ENCODE peak calls at places on chromosome 14, in seven cellular contexts. One of them, this sample, is unnamed.
A peak's percentile ranks its signal among the peaks of the same experiment; 100 is the strongest.

GRCh38 chr14:57747036-57747435 is 118.9 kb downstream of the SLC35F4 start:
- DNase-seq in right lobe of liver: no peak
- DNase-seq in sigmoid colon: no peak
- DNase-seq in heart left ventricle: no peak
- DNase-seq in stomach: peak; percentile 76
- DNase-seq in K562: no peak
- DNase-seq in suprapubic skin: no peak
- DNase-seq in this sample: peak; percentile 81

GRCh38 chr14:56342419-56342901 is 224.2 kb downstream of the PELI2 start:
- DNase-seq in right lobe of liver: no peak
- DNase-seq in sigmoid colon: no peak
- DNase-seq in heart left ventricle: no peak
- DNase-seq in stomach: no peak
- DNase-seq in K562: peak; percentile 9
- DNase-seq in suprapubic skin: no peak
- DNase-seq in this sample: no peak

GRCh38 chr14:51028851-51029754 is 65.8 kb downstream of the TRIM9 start:
- DNase-seq in right lobe of liver: peak; percentile 66
- DNase-seq in sigmoid colon: no peak
- DNase-seq in heart left ventricle: no peak
- DNase-seq in stomach: no peak
- DNase-seq in K562: no peak
- DNase-seq in suprapubic skin: no peak
- DNase-seq in this sample: no peak

GRCh38 chr14:93113678-93114067 is 2.1 kb downstream of the ITPK1 start:
- DNase-seq in right lobe of liver: no peak
- DNase-seq in sigmoid colon: no peak
- DNase-seq in heart left ventricle: no peak
- DNase-seq in stomach: no peak
- DNase-seq in K562: no peak
- DNase-seq in suprapubic skin: no peak
- DNase-seq in this sample: no peak

GRCh38 chr14:104374718-104375080 is 204.9 kb upstream of the C14orf180 start:
- DNase-seq in right lobe of liver: peak; percentile 38
- DNase-seq in sigmoid colon: no peak
- DNase-seq in heart left ventricle: no peak
- DNase-seq in stomach: no peak
- DNase-seq in K562: no peak
- DNase-seq in suprapubic skin: no peak
- DNase-seq in this sample: no peak

GRCh38 chr14:81434230-81434629 is 34.1 kb upstream of the STON2 start:
- DNase-seq in right lobe of liver: no peak
- DNase-seq in sigmoid colon: no peak
- DNase-seq in heart left ventricle: no peak
- DNase-seq in stomach: no peak
- DNase-seq in K562: peak; percentile 53
- DNase-seq in suprapubic skin: no peak
- DNase-seq in this sample: no peak

GRCh38 chr14:96117997-96118790 is 79.0 kb downstream of the C14orf132 start:
- DNase-seq in right lobe of liver: no peak
- DNase-seq in sigmoid colon: no peak
- DNase-seq in heart left ventricle: no peak
- DNase-seq in stomach: no peak
- DNase-seq in K562: no peak
- DNase-seq in suprapubic skin: no peak
- DNase-seq in this sample: no peak

GRCh38 chr14:106845286-106846087 is 1319.1 kb downstream of the TMEM121 start:
- DNase-seq in right lobe of liver: peak; percentile 68
- DNase-seq in sigmoid colon: no peak
- DNase-seq in heart left ventricle: no peak
- DNase-seq in stomach: peak; percentile 87
- DNase-seq in K562: no peak
- DNase-seq in suprapubic skin: no peak
- DNase-seq in this sample: no peak

GRCh38 chr14:105867961-105868599 is 341.7 kb downstream of the TMEM121 start:
- DNase-seq in right lobe of liver: peak; percentile 27
- DNase-seq in sigmoid colon: peak; percentile 46
- DNase-seq in heart left ventricle: peak; percentile 14
- DNase-seq in stomach: peak; percentile 16
- DNase-seq in K562: no peak
- DNase-seq in suprapubic skin: no peak
- DNase-seq in this sample: peak; percentile 7

GRCh38 chr14:47948981-47949380 is 273.6 kb upstream of the MDGA2 start:
- DNase-seq in right lobe of liver: no peak
- DNase-seq in sigmoid colon: no peak
- DNase-seq in heart left ventricle: no peak
- DNase-seq in stomach: no peak
- DNase-seq in K562: no peak
- DNase-seq in suprapubic skin: no peak
- DNase-seq in this sample: no peak

DNA sequence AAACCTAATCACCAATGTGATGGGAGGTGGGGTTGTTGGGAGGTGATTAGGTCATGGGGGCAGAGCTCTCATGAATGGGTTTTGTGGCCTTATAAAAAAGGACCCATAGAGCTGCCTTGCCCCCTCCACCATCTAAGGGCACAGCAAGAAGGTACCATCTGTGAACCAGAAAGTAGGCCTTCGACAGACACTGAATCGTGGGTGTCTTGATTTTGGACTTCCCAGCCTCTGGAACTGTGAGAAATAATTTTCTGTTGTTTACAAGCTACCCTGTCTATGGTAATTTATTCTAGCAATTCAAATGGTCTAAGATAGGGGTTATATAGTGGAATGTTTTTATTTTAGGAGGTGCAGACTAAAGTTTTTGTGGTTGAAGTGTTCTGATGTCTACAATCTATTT is 7.9 kb upstream of the SLC10A1 start:
- DNase-seq in right lobe of liver: no peak
- DNase-seq in sigmoid colon: no peak
- DNase-seq in heart left ventricle: no peak
- DNase-seq in stomach: no peak
- DNase-seq in K562: no peak
- DNase-seq in suprapubic skin: no peak
- DNase-seq in this sample: no peak
- TF ChIP-seq POLR2A in right lobe of liver: no peak
- TF ChIP-seq POLR2A in sigmoid colon: no peak
- TF ChIP-seq POLR2A in heart left ventricle: no peak
- TF ChIP-seq POLR2A in stomach: no peak
- TF ChIP-seq POLR2A in K562: no peak
- TF ChIP-seq POLR2A in suprapubic skin: no peak
- TF ChIP-seq POLR2A in this sample: no peak

GRCh38 chr14:35337557-35338255 is 45.5 kb downstream of the PSMA6 start:
- DNase-seq in right lobe of liver: peak; percentile 67
- DNase-seq in sigmoid colon: no peak
- DNase-seq in heart left ventricle: no peak
- DNase-seq in stomach: no peak
- DNase-seq in K562: no peak
- DNase-seq in suprapubic skin: no peak
- DNase-seq in this sample: peak; percentile 78

GRCh38 chr14:35341454-35342159 is 49.4 kb downstream of the PSMA6 start:
- DNase-seq in right lobe of liver: peak; percentile 99
- DNase-seq in sigmoid colon: peak; percentile 99
- DNase-seq in heart left ventricle: peak; percentile 94
- DNase-seq in stomach: peak; percentile 99
- DNase-seq in K562: no peak
- DNase-seq in suprapubic skin: peak; percentile 98
- DNase-seq in this sample: peak; percentile 98

GRCh38 chr14:35340616-35341453 is 48.7 kb downstream of the PSMA6 start:
- DNase-seq in right lobe of liver: peak; percentile 60
- DNase-seq in sigmoid colon: peak; percentile 71
- DNase-seq in heart left ventricle: no peak
- DNase-seq in stomach: no peak
- DNase-seq in K562: no peak
- DNase-seq in suprapubic skin: no peak
- DNase-seq in this sample: no peak

GRCh38 chr14:35338731-35339405 is 46.7 kb downstream of the PSMA6 start:
- DNase-seq in right lobe of liver: no peak
- DNase-seq in sigmoid colon: peak; percentile 59
- DNase-seq in heart left ventricle: no peak
- DNase-seq in stomach: no peak
- DNase-seq in K562: no peak
- DNase-seq in suprapubic skin: no peak
- DNase-seq in this sample: no peak

DNA sequence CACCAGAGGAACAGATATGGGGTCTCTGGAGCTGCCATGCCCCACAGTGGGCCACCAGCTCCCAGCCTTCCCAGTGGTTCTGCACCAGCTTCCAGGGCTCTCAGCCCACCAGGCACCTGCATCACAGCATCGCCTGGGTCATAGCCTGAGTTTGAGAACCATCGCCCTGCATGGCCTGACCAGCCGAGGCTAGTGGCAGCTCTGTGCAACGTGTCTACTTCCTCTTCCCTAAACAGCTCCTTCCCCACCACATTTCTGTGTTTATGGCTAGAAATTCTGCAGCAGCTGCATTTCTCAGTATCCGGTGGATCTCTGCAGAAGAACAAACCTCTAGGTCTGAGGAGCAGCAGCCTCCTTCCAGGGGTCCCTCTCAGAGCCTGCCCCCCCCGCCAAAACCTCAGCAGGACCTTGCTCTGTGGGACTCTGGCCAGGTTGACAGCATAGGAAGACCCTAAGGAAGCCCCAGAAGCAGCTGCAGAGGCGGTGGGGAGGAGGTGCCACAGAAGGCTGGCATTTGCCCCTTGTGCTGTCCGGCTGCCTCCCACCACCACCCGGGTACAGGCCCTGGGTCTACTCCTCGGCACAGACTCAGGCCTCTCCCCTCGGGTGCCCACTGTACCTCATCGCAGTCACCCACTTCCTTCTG is 47.7 kb downstream of the PSMA6 start:
- DNase-seq in right lobe of liver: peak; percentile 68
- DNase-seq in sigmoid colon: peak; percentile 67
- DNase-seq in heart left ventricle: peak; percentile 40
- DNase-seq in stomach: no peak
- DNase-seq in K562: no peak
- DNase-seq in suprapubic skin: no peak
- DNase-seq in this sample: peak; percentile 64
- H3K36me3 ChIP-seq in right lobe of liver: no peaks in the 10 kb centered on the region
- H3K36me3 ChIP-seq in sigmoid colon: no peaks in the 10 kb centered on the region
- H3K36me3 ChIP-seq in heart left ventricle: no peaks in the 10 kb centered on the region
- H3K36me3 ChIP-seq in stomach: no peaks in the 10 kb centered on the region
- H3K36me3 ChIP-seq in K562: no peaks in the 10 kb centered on the region
- H3K36me3 ChIP-seq in suprapubic skin: no peaks in the 10 kb centered on the region
- H3K36me3 ChIP-seq in this sample: no peaks in the 10 kb centered on the region

GRCh38 chr14:75334191-75335051 is 55.8 kb downstream of the FOS start:
- DNase-seq in right lobe of liver: peak; percentile 67
- DNase-seq in sigmoid colon: peak; percentile 83
- DNase-seq in heart left ventricle: peak; percentile 54
- DNase-seq in stomach: peak; percentile 42
- DNase-seq in K562: no peak
- DNase-seq in suprapubic skin: peak; percentile 79
- DNase-seq in this sample: peak; percentile 63
- TF ChIP-seq POLR2A in right lobe of liver: peak; percentile 44
- TF ChIP-seq POLR2A in sigmoid colon: peak; percentile 15
- TF ChIP-seq POLR2A in heart left ventricle: no peak
- TF ChIP-seq POLR2A in stomach: no peak
- TF ChIP-seq POLR2A in K562: no peak
- TF ChIP-seq POLR2A in suprapubic skin: peak; percentile 28
- TF ChIP-seq POLR2A in this sample: no peak

GRCh38 chr14:23138173-23138535 is 19.1 kb upstream of the CEBPE start:
- DNase-seq in right lobe of liver: no peak
- DNase-seq in sigmoid colon: no peak
- DNase-seq in heart left ventricle: no peak
- DNase-seq in stomach: no peak
- DNase-seq in K562: no peak
- DNase-seq in suprapubic skin: no peak
- DNase-seq in this sample: no peak
- H3K36me3 ChIP-seq in right lobe of liver: no peaks in the 10 kb centered on the region
- H3K36me3 ChIP-seq in sigmoid colon: no peaks in the 10 kb centered on the region
- H3K36me3 ChIP-seq in heart left ventricle: peaks cover 10% of the 10 kb centered on the region
- H3K36me3 ChIP-seq in stomach: peaks cover 25% of the 10 kb centered on the region
- H3K36me3 ChIP-seq in K562: peaks cover 9% of the 10 kb centered on the region
- H3K36me3 ChIP-seq in suprapubic skin: peaks cover 26% of the 10 kb centered on the region
- H3K36me3 ChIP-seq in this sample: peaks cover 39% of the 10 kb centered on the region

GRCh38 chr14:99584823-99585222 is 19.2 kb downstream of the CCDC85C start:
- DNase-seq in right lobe of liver: no peak
- DNase-seq in sigmoid colon: no peak
- DNase-seq in heart left ventricle: no peak
- DNase-seq in stomach: no peak
- DNase-seq in K562: no peak
- DNase-seq in suprapubic skin: no peak
- DNase-seq in this sample: no peak

GRCh38 chr14:99589031-99589441 is 15.0 kb downstream of the CCDC85C start:
- DNase-seq in right lobe of liver: no peak
- DNase-seq in sigmoid colon: no peak
- DNase-seq in heart left ventricle: no peak
- DNase-seq in stomach: no peak
- DNase-seq in K562: no peak
- DNase-seq in suprapubic skin: no peak
- DNase-seq in this sample: peak; percentile 8

GRCh38 chr14:99587463-99588278 is 16.3 kb downstream of the CCDC85C start:
- DNase-seq in right lobe of liver: no peak
- DNase-seq in sigmoid colon: no peak
- DNase-seq in heart left ventricle: no peak
- DNase-seq in stomach: no peak
- DNase-seq in K562: no peak
- DNase-seq in suprapubic skin: no peak
- DNase-seq in this sample: no peak

GRCh38 chr14:99586761-99587462 is 17.1 kb downstream of the CCDC85C start:
- DNase-seq in right lobe of liver: no peak
- DNase-seq in sigmoid colon: no peak
- DNase-seq in heart left ventricle: no peak
- DNase-seq in stomach: no peak
- DNase-seq in K562: no peak
- DNase-seq in suprapubic skin: no peak
- DNase-seq in this sample: no peak

GRCh38 chr14:99586054-99586760 is 17.8 kb downstream of the CCDC85C start:
- DNase-seq in right lobe of liver: no peak
- DNase-seq in sigmoid colon: no peak
- DNase-seq in heart left ventricle: no peak
- DNase-seq in stomach: no peak
- DNase-seq in K562: no peak
- DNase-seq in suprapubic skin: no peak
- DNase-seq in this sample: no peak
- TF ChIP-seq POLR2A in right lobe of liver: no peak
- TF ChIP-seq POLR2A in sigmoid colon: no peak
- TF ChIP-seq POLR2A in heart left ventricle: no peak
- TF ChIP-seq POLR2A in stomach: no peak
- TF ChIP-seq POLR2A in K562: no peak
- TF ChIP-seq POLR2A in suprapubic skin: no peak
- TF ChIP-seq POLR2A in this sample: no peak

This sample was measured in adrenal gland.